ENCODE peak calls at places on chromosome 2, in eight cellular contexts. H, N, B, X, E, O, Z and G are unnamed samples.
A peak's percentile ranks its signal among the peaks of the same experiment; 100 is the strongest.

GRCh38 chr2:230905448-230906430 is 19.3 kb downstream of the GPR55 start:
- DNase-seq in H (peak; percentile 25), N (peak; percentile 4), B (no peak), X (no peak), E (no peak), O (no peak), Z (no peak), G (no peak)

GRCh38 chr2:82735336-82735735 is 1723.7 kb downstream of the SUCLG1 start:
- DNase-seq in H (no peak), N (peak; percentile 44), B (no peak), X (no peak), E (no peak), O (no peak), Z (no peak), G (no peak)

GRCh38 chr2:43634604-43635306 is 2.3 kb upstream of the PLEKHH2 start:
- DNase-seq in H (no peak), N (no peak), B (peak; percentile 16), X (no peak), E (no peak), O (peak; percentile 18), Z (peak; percentile 82), G (no peak)

GRCh38 chr2:219448099-219448775 is 13.6 kb downstream of the SPEG start:
- DNase-seq in H (no peak), N (peak; percentile 55), B (no peak), X (no peak), E (no peak), O (no peak), Z (no peak), G (no peak)

GRCh38 chr2:134648547-134648946 is 70.3 kb downstream of the TMEM163 start:
- DNase-seq in H (no peak), N (no peak), B (peak; percentile 8), X (no peak), E (no peak), O (no peak), Z (no peak), G (no peak)

GRCh38 chr2:218168635-218169462 is 2.1 kb upstream of the CXCR1 start:
- DNase-seq in H (peak; percentile 73), N (peak; percentile 59), B (peak; percentile 45), X (peak; percentile 60), E (peak; percentile 53), O (peak; percentile 77), Z (peak; percentile 44), G (peak; percentile 65)

GRCh38 chr2:200042102-200042735 is 86.8 kb downstream of the MAIP1 start:
- DNase-seq in H (no peak), N (no peak), B (no peak), X (no peak), E (no peak), O (no peak), Z (peak; percentile 74), G (no peak)

GRCh38 chr2:124476291-124476690 is 451.2 kb downstream of the CNTNAP5 start:
- DNase-seq in H (no peak), N (no peak), B (no peak), X (no peak), E (no peak), O (no peak), Z (no peak), G (no peak)

GRCh38 chr2:103232882-103233281 is 471.1 kb downstream of the TMEM182 start:
- DNase-seq in H (no peak), N (no peak), B (no peak), X (no peak), E (no peak), O (no peak), Z (no peak), G (no peak)

GRCh38 chr2:217683096-217683870 is 319.5 kb downstream of the TNS1 start:
- DNase-seq in H (no peak), N (no peak), B (no peak), X (no peak), E (no peak), O (no peak), Z (no peak), G (no peak)

GRCh38 chr2:187618813-187619212 is 64.6 kb upstream of the TFPI start:
- DNase-seq in H (no peak), N (no peak), B (no peak), X (no peak), E (no peak), O (no peak), Z (peak; percentile 20), G (no peak)

GRCh38 chr2:166179201-166179600 is 51.4 kb upstream of the SCN1A start:
- DNase-seq in H (no peak), N (no peak), B (peak; percentile 21), X (no peak), E (no peak), O (no peak), Z (peak; percentile 59), G (no peak)
- TF ChIP-seq CTCF in H (no peak), N (no peak), B (no peak), X (no peak), E (peak; percentile 30), O (no peak), Z (peak; percentile 39), G (no peak)

GRCh38 chr2:241722896-241723454 is 11.5 kb upstream of the D2HGDH start:
- DNase-seq in H (no peak), N (no peak), B (no peak), X (no peak), E (no peak), O (no peak), Z (no peak), G (no peak)

GRCh38 chr2:241721852-241722251 is 12.6 kb upstream of the D2HGDH start:
- DNase-seq in H (no peak), N (no peak), B (no peak), X (no peak), E (no peak), O (no peak), Z (no peak), G (no peak)

GRCh38 chr2:241726459-241726858 is 8.0 kb upstream of the D2HGDH start:
- DNase-seq in H (no peak), N (no peak), B (no peak), X (no peak), E (no peak), O (no peak), Z (no peak), G (no peak)

GRCh38 chr2:241724975-241725870 is 9.2 kb upstream of the D2HGDH start:
- DNase-seq in H (no peak), N (no peak), B (no peak), X (no peak), E (no peak), O (no peak), Z (no peak), G (no peak)

GRCh38 chr2:241724259-241724974 is 10.0 kb upstream of the D2HGDH start:
- DNase-seq in H (no peak), N (no peak), B (no peak), X (no peak), E (no peak), O (no peak), Z (no peak), G (no peak)
- TF ChIP-seq CTCF in H (no peak), N (no peak), B (peak; percentile 19), X (peak; percentile 18), E (peak; percentile 28), O (no peak), Z (peak; percentile 19), G (no peak)

DNA sequence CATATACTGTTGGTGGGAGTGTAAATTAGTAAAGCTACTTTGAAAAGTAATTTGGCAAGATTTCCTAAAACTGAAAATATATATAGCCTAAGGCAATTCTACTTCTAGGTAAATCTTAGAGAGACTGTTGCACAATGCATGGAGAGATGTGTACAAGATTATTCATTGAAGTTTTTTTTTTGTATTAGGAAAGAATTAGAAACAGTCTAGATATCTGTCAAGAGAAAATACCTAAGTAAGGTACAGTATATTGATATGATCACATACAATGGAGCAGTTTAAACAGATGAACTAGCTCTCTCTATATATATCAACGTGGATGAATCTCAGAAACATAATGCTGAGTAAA is 59.2 kb upstream of the ACVR1 start:
- DNase-seq in H (no peak), N (no peak), B (no peak), X (no peak), E (no peak), O (no peak), Z (no peak), G (no peak)
- TF ChIP-seq CTCF in H (no peak), N (no peak), B (no peak), X (no peak), E (no peak), O (no peak), Z (no peak), G (no peak)

GRCh38 chr2:128350736-128351135 is 32.1 kb upstream of the HS6ST1 start:
- DNase-seq in H (no peak), N (no peak), B (no peak), X (no peak), E (no peak), O (no peak), Z (no peak), G (no peak)

GRCh38 chr2:128356127-128356526 is 37.5 kb upstream of the HS6ST1 start:
- DNase-seq in H (no peak), N (no peak), B (no peak), X (no peak), E (no peak), O (no peak), Z (no peak), G (no peak)

GRCh38 chr2:128354161-128354560 is 35.5 kb upstream of the HS6ST1 start:
- DNase-seq in H (no peak), N (no peak), B (no peak), X (no peak), E (no peak), O (no peak), Z (no peak), G (no peak)

GRCh38 chr2:128357561-128358370 is 39.1 kb upstream of the HS6ST1 start:
- DNase-seq in H (no peak), N (no peak), B (no peak), X (no peak), E (no peak), O (no peak), Z (no peak), G (no peak)

DNA sequence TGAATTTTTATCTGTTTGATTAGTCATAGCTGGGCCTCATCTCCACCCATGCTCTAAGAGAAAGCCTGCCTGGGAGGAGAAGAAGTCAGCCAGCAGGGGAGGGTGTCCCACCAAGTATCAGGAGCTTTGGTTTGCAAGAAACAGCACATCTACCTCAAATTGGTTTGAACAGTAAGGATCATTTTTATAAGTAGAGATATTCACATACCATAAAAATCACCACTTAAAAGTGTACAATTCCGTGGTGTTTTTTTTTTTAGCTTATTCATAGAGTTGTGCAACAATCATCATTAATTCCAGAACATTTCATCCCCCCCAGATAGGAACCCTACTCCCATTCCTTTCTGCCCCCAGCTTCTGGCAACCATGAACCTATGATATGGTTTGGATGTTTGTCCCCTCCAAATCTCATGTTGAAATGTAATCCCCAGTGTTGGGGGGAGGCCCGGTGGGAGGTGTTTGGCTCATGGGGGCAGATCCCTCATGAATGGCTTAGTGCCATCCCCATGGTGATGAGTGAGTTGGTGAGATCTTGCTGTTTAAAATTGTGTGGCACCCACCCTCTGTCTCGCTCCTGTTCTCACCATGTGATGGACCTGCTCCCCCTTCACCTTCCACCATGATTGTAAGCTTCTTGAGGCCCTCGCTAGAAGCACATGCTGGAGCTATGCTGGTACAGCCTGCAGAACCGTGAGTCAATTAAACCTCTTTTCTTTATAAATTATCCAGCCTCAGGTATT is 36.2 kb upstream of the HS6ST1 start:
- DNase-seq in H (no peak), N (no peak), B (no peak), X (no peak), E (no peak), O (no peak), Z (peak; percentile 71), G (no peak)
- TF ChIP-seq CTCF in H (no peak), N (no peak), B (no peak), X (no peak), E (no peak), O (no peak), Z (peak; percentile 53), G (no peak)

GRCh38 chr2:240259201-240259923 is 118.9 kb upstream of the OTOS start:
- DNase-seq in H (no peak), N (no peak), B (no peak), X (peak; percentile 51), E (peak; percentile 6), O (peak; percentile 86), Z (peak; percentile 35), G (no peak)
- TF ChIP-seq CTCF in H (no peak), N (no peak), B (no peak), X (peak; percentile 9), E (no peak), O (no peak), Z (peak; percentile 2), G (no peak)